ENCODE peak calls at places on chromosomes 16 and 17, in ten cellular contexts. B is Karpas-422; G is CD8-positive, alpha-beta memory T cell; A is A549; R is heart left ventricle; M is cardiac muscle cell; N is MM.1S; S is neural progenitor cell; U is effector memory CD4-positive, alpha-beta T cell; J is mesenchymal stem cell. K is an unnamed sample. For H3K4me1, the result is how much of the 10 kb centered on the place peaks cover.

GRCh38 chr17:76262732-76263344 is 2.3 kb upstream of the UBALD2 start:
- DNase-seq in B (peak), G (no peak), A (no peak), R (no peak), M (no peak), N (peak), S (no peak), U (no peak), J (peak), K (no peak)

GRCh38 chr16:49405123-49405522 is 31.5 kb downstream of the C16orf78 start:
- DNase-seq in B (no peak), G (no peak), A (no peak), R (no peak), M (no peak), N (no peak), S (no peak), U (no peak), J (no peak), K (no peak)

GRCh38 chr17:28530250-28530649 is 22.2 kb downstream of the UNC119 start:
- DNase-seq in B (no peak), G (no peak), A (no peak), R (no peak), M (no peak), N (no peak), S (no peak), U (no peak), J (no peak), K (no peak)

GRCh38 chr17:54901230-54901847 is 687 bp downstream of the TOM1L1 start:
- DNase-seq in B (no peak), G (no peak), A (peak), R (no peak), M (peak), N (no peak), S (no peak), U (no peak), J (peak), K (no peak)

GRCh38 chr17:65055708-65056638 is 567 bp downstream of the GNA13 start:
- DNase-seq in B (peak), G (peak), A (peak), R (peak), M (no peak), N (peak), S (peak), U (peak), J (peak), K (peak)

GRCh38 chr16:58026139-58026704 is 668 bp downstream of the MMP15 start:
- DNase-seq in B (peak), G (no peak), A (peak), R (peak), M (peak), N (no peak), S (peak), U (no peak), J (peak), K (no peak)

GRCh38 chr16:69351309-69352027 is at the start of gene TMED6:
- DNase-seq in B (no peak), G (no peak), A (no peak), R (no peak), M (no peak), N (no peak), S (no peak), U (no peak), J (no peak), K (no peak)

GRCh38 chr16:10576390-10577304 is 3.8 kb downstream of the EMP2 start:
- DNase-seq in B (no peak), G (no peak), A (no peak), R (no peak), M (no peak), N (no peak), S (no peak), U (no peak), J (peak), K (no peak)

GRCh38 chr16:86427327-86427935 is 82.9 kb upstream of the FOXF1 start:
- DNase-seq in B (no peak), G (no peak), A (no peak), R (no peak), M (no peak), N (no peak), S (no peak), U (no peak), J (peak), K (no peak)

GRCh38 chr17:50542795-50543774 is 3.9 kb upstream of the SPATA20 start:
- DNase-seq in B (no peak), G (no peak), A (peak), R (no peak), M (no peak), N (no peak), S (no peak), U (no peak), J (no peak), K (no peak)

GRCh38 chr17:2399572-2400473 is 1.0 kb downstream of the MNT start:
- DNase-seq in B (peak), G (peak), A (peak), R (peak), M (peak), N (peak), S (peak), U (peak), J (peak), K (peak)

GRCh38 chr17:2396568-2397246 is 4.2 kb downstream of the MNT start:
- DNase-seq in B (peak), G (peak), A (peak), R (peak), M (peak), N (peak), S (peak), U (peak), J (peak), K (peak)

GRCh38 chr17:2397247-2398171 is 3.4 kb downstream of the MNT start:
- DNase-seq in B (no peak), G (no peak), A (no peak), R (no peak), M (no peak), N (no peak), S (no peak), U (no peak), J (no peak), K (no peak)

GRCh38 chr17:2398655-2399571 is 1.9 kb downstream of the MNT start:
- DNase-seq in B (peak), G (peak), A (peak), R (peak), M (peak), N (peak), S (peak), U (peak), J (peak), K (peak)

DNA sequence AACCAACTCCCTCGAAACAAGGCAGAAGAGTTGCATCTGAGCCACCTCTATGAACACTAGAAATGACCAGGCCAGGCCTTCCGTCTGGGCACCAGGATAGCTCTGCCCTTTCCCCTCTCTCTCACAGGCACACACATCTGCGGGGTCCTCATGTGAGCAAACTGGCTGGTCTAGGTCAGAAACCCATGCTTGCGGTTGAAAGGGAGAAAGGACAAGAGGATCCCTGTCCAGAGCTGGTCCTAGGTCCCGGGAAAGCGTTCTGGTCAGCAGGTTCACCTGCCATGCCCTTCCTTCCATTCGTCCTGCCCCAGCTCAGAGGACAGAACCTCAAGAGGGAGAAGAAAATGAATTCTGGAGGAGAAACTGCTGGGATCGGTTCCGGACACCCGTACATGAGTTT is 2.7 kb downstream of the MNT start:
- DNase-seq in B (no peak), G (no peak), A (no peak), R (no peak), M (no peak), N (no peak), S (no peak), U (no peak), J (no peak), K (peak)
- H3K4me1 ChIP-seq in B (half or more), G (half or more), A (half or more), R (half or more), M (under half), N (under half), S (under half), U (half or more), J (half or more), K (under half)

DNA sequence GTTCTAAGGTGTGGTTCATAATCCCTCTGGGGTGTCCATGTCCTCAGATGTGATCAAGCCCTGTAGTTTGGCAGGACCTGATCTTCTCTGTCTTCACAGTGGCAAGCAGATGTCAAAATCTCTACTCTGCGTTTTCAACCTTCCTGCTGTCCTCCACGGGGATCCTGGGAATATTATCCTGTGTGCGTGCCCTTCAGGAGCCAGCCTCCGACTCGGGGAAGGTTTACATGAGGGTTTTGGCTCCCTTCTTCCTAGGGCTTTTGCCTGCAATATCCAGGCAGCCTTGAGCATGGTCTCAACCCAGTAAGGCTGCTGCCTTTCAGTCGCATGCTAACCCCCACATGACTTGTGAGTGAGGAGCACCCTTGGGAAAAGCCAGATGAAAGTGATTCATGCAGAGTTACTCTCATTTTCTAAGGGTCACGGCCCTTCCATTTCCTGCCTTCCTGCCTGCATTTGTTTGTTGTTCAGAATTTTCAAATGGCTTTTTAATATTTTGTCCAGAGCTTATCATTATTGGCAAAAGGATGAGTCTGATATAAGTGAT is 202.2 kb upstream of the CHMP6 start:
- DNase-seq in B (peak), G (no peak), A (peak), R (peak), M (peak), N (no peak), S (no peak), U (no peak), J (peak), K (peak)
- H3K4me3 ChIP-seq in B (peak), G (no peak), A (no peak), R (no peak), M (no peak), N (no peak), S (no peak), U (peak), J (peak), K (no peak)

DNA sequence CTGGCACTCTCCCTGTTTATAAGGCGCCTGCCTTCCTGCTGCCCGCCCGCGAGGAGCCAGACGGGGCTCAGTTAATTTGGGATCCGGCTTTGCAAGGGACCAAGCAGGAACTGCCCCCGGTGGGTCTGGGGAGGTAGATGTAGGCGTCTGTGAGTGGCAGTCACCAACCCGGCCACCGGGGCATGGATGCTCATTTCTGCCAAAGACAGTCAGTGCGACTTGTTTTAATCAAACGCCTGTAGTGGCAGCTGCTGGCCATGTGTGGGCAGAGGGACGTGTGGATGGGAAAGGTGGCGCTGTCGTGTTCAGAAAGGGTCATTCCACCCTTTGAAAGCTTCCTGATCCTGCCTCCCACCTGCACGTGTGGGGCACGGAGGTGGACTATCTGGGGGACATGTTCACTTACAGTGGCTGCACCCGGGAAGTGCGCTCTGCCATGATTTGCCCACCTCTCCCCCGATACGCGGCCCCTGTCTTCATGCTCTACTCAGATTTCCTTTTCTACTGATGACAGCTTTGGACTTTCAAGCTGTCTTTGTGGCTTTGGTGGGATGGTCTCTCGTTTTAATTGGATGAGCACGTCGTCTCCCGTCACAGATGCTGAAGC is 60.3 kb upstream of the CIBAR2 start:
- DNase-seq in B (no peak), G (no peak), A (peak), R (peak), M (no peak), N (no peak), S (peak), U (no peak), J (peak), K (no peak)
- H3K4me1 ChIP-seq in B (under half), G (under half), A (half or more), R (half or more), M (under half), N (under half), S (under half), U (under half), J (half or more), K (under half)

GRCh38 chr17:9330903-9331272 is 244.7 kb downstream of the STX8 start:
- DNase-seq in B (no peak), G (no peak), A (no peak), R (no peak), M (no peak), N (no peak), S (peak), U (no peak), J (no peak), K (no peak)
- H3K4me3 ChIP-seq in B (no peak), G (no peak), A (no peak), R (no peak), M (no peak), N (no peak), S (peak), U (no peak), J (no peak), K (no peak)

GRCh38 chr16:75229172-75230031 is 10.6 kb downstream of the CTRB1 start:
- DNase-seq in B (no peak), G (no peak), A (no peak), R (no peak), M (no peak), N (no peak), S (no peak), U (no peak), J (no peak), K (no peak)
- H3K4me1 ChIP-seq in B (under half), G (under half), A (under half), R (under half), M (under half), N (under half), S (under half), U (under half), J (half or more), K (under half)

DNA sequence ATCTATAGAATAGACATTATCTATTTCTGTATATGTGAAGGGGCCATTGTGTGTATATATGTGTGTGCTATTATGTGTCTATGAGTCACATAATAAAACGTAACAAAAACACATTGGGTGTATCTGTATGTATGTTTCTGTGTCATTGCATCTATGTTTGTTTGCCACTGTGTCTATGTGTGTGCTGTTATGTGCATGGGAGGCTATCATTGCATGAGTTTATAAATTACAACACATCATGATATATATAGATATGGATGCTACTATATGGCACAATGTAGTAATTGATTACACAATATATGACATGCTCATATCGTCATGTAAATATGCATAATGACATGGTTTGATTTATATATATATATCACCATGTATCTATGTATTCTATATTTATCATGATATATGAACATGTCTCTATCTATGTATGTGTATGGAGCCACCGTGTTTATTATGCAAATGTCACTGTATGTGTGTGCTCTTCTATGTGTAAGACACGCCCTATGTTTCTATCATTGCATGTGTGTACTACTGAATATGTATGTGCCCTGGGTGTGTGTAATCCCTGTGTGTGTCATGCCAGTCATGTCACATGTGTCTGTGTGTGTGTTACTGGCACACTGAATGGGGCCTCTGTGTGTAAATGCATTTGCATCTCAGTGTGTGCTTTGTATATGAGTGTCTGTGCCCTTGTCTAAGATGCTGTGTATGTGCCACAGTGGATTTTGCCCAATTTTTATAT is 1.4 kb upstream of the TSPOAP1 start:
- DNase-seq in B (peak), G (no peak), A (no peak), R (no peak), M (no peak), N (peak), S (no peak), U (peak), J (no peak), K (no peak)
- H3K4me3 ChIP-seq in B (peak), G (peak), A (no peak), R (no peak), M (no peak), N (peak), S (no peak), U (peak), J (no peak), K (no peak)

DNA sequence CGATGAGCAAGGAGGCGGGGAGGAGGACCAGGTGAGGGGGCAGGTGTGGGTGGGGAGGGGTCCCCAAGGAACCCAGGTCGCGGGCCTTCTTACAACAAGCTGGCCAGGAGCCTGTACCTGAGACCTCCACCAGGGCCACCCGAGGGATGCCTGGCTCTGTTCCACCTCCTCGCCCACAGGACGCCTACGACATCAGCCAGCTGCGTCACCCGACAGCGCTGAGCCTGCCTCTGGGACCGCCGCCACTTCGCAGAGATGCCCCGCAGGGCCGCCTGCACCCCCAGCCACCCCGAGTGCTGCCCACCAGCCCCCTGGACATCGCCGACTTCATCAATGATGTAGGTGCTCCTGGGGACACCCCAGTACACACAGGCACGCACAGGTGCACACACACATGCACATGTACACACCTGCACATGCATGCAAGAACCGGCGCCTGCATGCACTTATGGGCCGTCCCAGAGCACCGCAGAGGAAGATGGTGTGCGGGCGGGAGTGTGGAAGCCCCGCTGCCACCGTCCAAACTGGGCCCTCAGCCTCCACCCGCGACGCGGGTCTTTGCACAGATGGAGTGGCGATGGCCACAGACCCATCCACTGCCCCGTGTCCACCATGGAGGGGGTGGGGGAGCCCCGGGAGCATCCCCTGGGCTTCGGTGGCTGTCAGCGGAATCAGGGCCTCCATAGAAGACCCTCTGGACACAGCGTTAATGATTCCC is 6.6 kb downstream of the SLC22A31 start:
- DNase-seq in B (no peak), G (no peak), A (no peak), R (peak), M (no peak), N (no peak), S (peak), U (no peak), J (no peak), K (peak)
- H3K4me1 ChIP-seq in B (under half), G (under half), A (under half), R (under half), M (under half), N (under half), S (under half), U (under half), J (under half), K (under half)

DNA sequence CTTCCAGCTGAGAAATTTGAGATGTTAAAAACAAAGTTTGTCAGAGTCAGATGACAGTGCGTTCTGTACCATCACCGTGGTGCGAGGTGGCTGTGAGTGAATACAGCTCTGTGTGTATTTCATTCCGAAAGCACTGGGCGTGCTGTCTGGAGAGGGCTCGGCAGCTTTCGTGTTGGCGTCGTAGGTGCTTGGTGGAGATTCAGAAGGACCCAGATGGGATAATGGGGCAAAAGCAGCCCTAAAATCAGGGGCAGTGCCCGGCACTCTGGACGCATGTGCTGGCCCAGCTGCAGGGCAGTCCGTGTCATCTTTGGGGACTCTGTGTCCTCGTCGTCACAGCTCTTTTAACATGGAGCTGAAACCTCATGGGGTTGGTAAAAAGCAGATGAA is 206.4 kb downstream of the RPTOR start:
- DNase-seq in B (no peak), G (no peak), A (no peak), R (no peak), M (no peak), N (no peak), S (no peak), U (no peak), J (no peak), K (peak)
- H3K4me3 ChIP-seq in B (no peak), G (no peak), A (no peak), R (no peak), M (no peak), N (no peak), S (no peak), U (no peak), J (peak), K (no peak)

GRCh38 chr17:17111401-17112393 is 69.4 kb downstream of the MPRIP start:
- DNase-seq in B (no peak), G (no peak), A (no peak), R (no peak), M (no peak), N (no peak), S (no peak), U (no peak), J (no peak), K (peak)
- H3K4me1 ChIP-seq in B (under half), G (half or more), A (half or more), R (half or more), M (under half), N (under half), S (under half), U (half or more), J (under half), K (under half)